ENCODE peak calls at places on chromosomes 5 and 9, in five cellular contexts. G is NCI-H1092 treated with DMSO at 0.1 percent for 48 hours, H is AG08396, K is thoracic aorta, I is NCI-H748 treated with DMSO at 0.1 percent for 48 hours. Q is an unnamed sample.

GRCh38 chr5:1524481-1524798 is 680 bp upstream of the LPCAT1 start:
- DNase-seq in G (no peak), I (no peak), H (no peak), K (peak), Q (no peak)

GRCh38 chr5:8865686-8866374 is 680.0 kb downstream of the SEMA5A start:
- DNase-seq in I (no peak), K (no peak), G (no peak), H (no peak), Q (no peak)

GRCh38 chr9:82706781-82707180 is 356.2 kb downstream of the RASEF start:
- DNase-seq in G (no peak), K (no peak), H (no peak), I (no peak), Q (no peak)

GRCh38 chr5:142547445-142548374 is 138.2 kb downstream of the FGF1 start:
- DNase-seq in I (no peak), H (no peak), G (no peak), K (no peak), Q (no peak)

GRCh38 chr9:80842383-80842782 is 847.0 kb downstream of the TLE1 start:
- DNase-seq in I (no peak), G (no peak), H (no peak), K (no peak), Q (no peak)

GRCh38 chr9:111658943-111659342 is 2.5 kb upstream of the GNG10 start:
- DNase-seq in I (no peak), H (no peak), G (no peak), K (no peak), Q (no peak)

GRCh38 chr5:38533286-38534121 is 22.9 kb downstream of the LIFR start:
- DNase-seq in G (peak), H (no peak), K (no peak), I (no peak), Q (no peak)

GRCh38 chr5:171495122-171495700 is 75.8 kb downstream of the FGF18 start:
- DNase-seq in K (no peak), I (no peak), H (no peak), G (no peak), Q (no peak)

Q was measured in NCI-H2171 treated with DMSO at 0.1 percent for 48 hours.